ENCODE peak calls at places on chromosomes 5 and 9, in eight cellular contexts. One of them, this sample, is unnamed.

GRCh38 chr5:176889321-176890280 is 9.5 kb downstream of the HK3 start:
- DNase-seq in BJ: no peak
- DNase-seq in HL-60: no peak
- DNase-seq in LoVo: no peak
- DNase-seq in CD4-positive, CD25-positive, alpha-beta regulatory T cell: no peak
- DNase-seq in activated T-cell treated with anti-CD3 and anti-CD28 coated beads, Interleukin-2, amount 50 U/mL, for 4 hours: no peak
- DNase-seq in activated gamma-delta T cell: no peak
- DNase-seq in HEK293T: no peak
- DNase-seq in this sample: no peak

GRCh38 chr5:119409235-119409815 is 43.0 kb upstream of the HSD17B4 start:
- DNase-seq in BJ: no peak
- DNase-seq in HL-60: no peak
- DNase-seq in LoVo: no peak
- DNase-seq in CD4-positive, CD25-positive, alpha-beta regulatory T cell: peak; percentile 63
- DNase-seq in activated T-cell treated with anti-CD3 and anti-CD28 coated beads, Interleukin-2, amount 50 U/mL, for 4 hours: no peak
- DNase-seq in activated gamma-delta T cell: no peak
- DNase-seq in HEK293T: no peak
- DNase-seq in this sample: no peak

GRCh38 chr9:12604154-12604825 is 88.9 kb upstream of the TYRP1 start:
- DNase-seq in BJ: no peak
- DNase-seq in HL-60: no peak
- DNase-seq in LoVo: peak; percentile 38
- DNase-seq in CD4-positive, CD25-positive, alpha-beta regulatory T cell: no peak
- DNase-seq in activated T-cell treated with anti-CD3 and anti-CD28 coated beads, Interleukin-2, amount 50 U/mL, for 4 hours: no peak
- DNase-seq in activated gamma-delta T cell: no peak
- DNase-seq in HEK293T: peak; percentile 3
- DNase-seq in this sample: no peak

GRCh38 chr5:126027149-126027548 is 396.1 kb upstream of the GRAMD2B start:
- DNase-seq in BJ: no peak
- DNase-seq in HL-60: no peak
- DNase-seq in LoVo: no peak
- DNase-seq in CD4-positive, CD25-positive, alpha-beta regulatory T cell: no peak
- DNase-seq in activated T-cell treated with anti-CD3 and anti-CD28 coated beads, Interleukin-2, amount 50 U/mL, for 4 hours: no peak
- DNase-seq in activated gamma-delta T cell: no peak
- DNase-seq in HEK293T: no peak
- DNase-seq in this sample: no peak

GRCh38 chr9:97744710-97745708 is 47.9 kb upstream of the XPA start:
- DNase-seq in BJ: no peak
- DNase-seq in HL-60: no peak
- DNase-seq in LoVo: no peak
- DNase-seq in CD4-positive, CD25-positive, alpha-beta regulatory T cell: no peak
- DNase-seq in activated T-cell treated with anti-CD3 and anti-CD28 coated beads, Interleukin-2, amount 50 U/mL, for 4 hours: no peak
- DNase-seq in activated gamma-delta T cell: no peak
- DNase-seq in HEK293T: no peak
- DNase-seq in this sample: no peak

GRCh38 chr5:111655169-111655924 is 101.6 kb downstream of the NREP start:
- DNase-seq in BJ: peak; percentile 27
- DNase-seq in HL-60: no peak
- DNase-seq in LoVo: no peak
- DNase-seq in CD4-positive, CD25-positive, alpha-beta regulatory T cell: no peak
- DNase-seq in activated T-cell treated with anti-CD3 and anti-CD28 coated beads, Interleukin-2, amount 50 U/mL, for 4 hours: no peak
- DNase-seq in activated gamma-delta T cell: no peak
- DNase-seq in HEK293T: no peak
- DNase-seq in this sample: no peak

GRCh38 chr9:15211160-15211993 is 95.6 kb downstream of the TTC39B start:
- DNase-seq in BJ: peak; percentile 14
- DNase-seq in HL-60: peak; percentile 6
- DNase-seq in LoVo: peak; percentile 61
- DNase-seq in CD4-positive, CD25-positive, alpha-beta regulatory T cell: peak; percentile 75
- DNase-seq in activated T-cell treated with anti-CD3 and anti-CD28 coated beads, Interleukin-2, amount 50 U/mL, for 4 hours: peak; percentile 49
- DNase-seq in activated gamma-delta T cell: no peak
- DNase-seq in HEK293T: peak; percentile 45
- DNase-seq in this sample: peak; percentile 51

GRCh38 chr5:91436241-91436640 is 53.1 kb upstream of the ARRDC3 start:
- DNase-seq in BJ: no peak
- DNase-seq in HL-60: no peak
- DNase-seq in LoVo: no peak
- DNase-seq in CD4-positive, CD25-positive, alpha-beta regulatory T cell: no peak
- DNase-seq in activated T-cell treated with anti-CD3 and anti-CD28 coated beads, Interleukin-2, amount 50 U/mL, for 4 hours: no peak
- DNase-seq in activated gamma-delta T cell: no peak
- DNase-seq in HEK293T: no peak
- DNase-seq in this sample: no peak

GRCh38 chr5:138650196-138650595 is 75.0 kb upstream of the HSPA9 start:
- DNase-seq in BJ: no peak
- DNase-seq in HL-60: no peak
- DNase-seq in LoVo: no peak
- DNase-seq in CD4-positive, CD25-positive, alpha-beta regulatory T cell: no peak
- DNase-seq in activated T-cell treated with anti-CD3 and anti-CD28 coated beads, Interleukin-2, amount 50 U/mL, for 4 hours: no peak
- DNase-seq in activated gamma-delta T cell: no peak
- DNase-seq in HEK293T: no peak
- DNase-seq in this sample: no peak

GRCh38 chr5:38780950-38781349 is 64.9 kb upstream of the OSMR start:
- DNase-seq in BJ: no peak
- DNase-seq in HL-60: no peak
- DNase-seq in LoVo: peak; percentile 21
- DNase-seq in CD4-positive, CD25-positive, alpha-beta regulatory T cell: no peak
- DNase-seq in activated T-cell treated with anti-CD3 and anti-CD28 coated beads, Interleukin-2, amount 50 U/mL, for 4 hours: no peak
- DNase-seq in activated gamma-delta T cell: no peak
- DNase-seq in HEK293T: no peak
- DNase-seq in this sample: peak; percentile 26

GRCh38 chr5:98904786-98905185 is 24.0 kb downstream of the CHD1 start:
- DNase-seq in BJ: no peak
- DNase-seq in HL-60: no peak
- DNase-seq in LoVo: no peak
- DNase-seq in CD4-positive, CD25-positive, alpha-beta regulatory T cell: no peak
- DNase-seq in activated T-cell treated with anti-CD3 and anti-CD28 coated beads, Interleukin-2, amount 50 U/mL, for 4 hours: no peak
- DNase-seq in activated gamma-delta T cell: no peak
- DNase-seq in HEK293T: no peak
- DNase-seq in this sample: no peak

GRCh38 chr5:152113401-152113800 is 188.8 kb upstream of the GLRA1 start:
- DNase-seq in BJ: no peak
- DNase-seq in HL-60: no peak
- DNase-seq in LoVo: peak; percentile 6
- DNase-seq in CD4-positive, CD25-positive, alpha-beta regulatory T cell: peak; percentile 33
- DNase-seq in activated T-cell treated with anti-CD3 and anti-CD28 coated beads, Interleukin-2, amount 50 U/mL, for 4 hours: no peak
- DNase-seq in activated gamma-delta T cell: no peak
- DNase-seq in HEK293T: no peak
- DNase-seq in this sample: no peak

GRCh38 chr5:158639876-158640570 is 459.7 kb downstream of the EBF1 start:
- DNase-seq in BJ: no peak
- DNase-seq in HL-60: no peak
- DNase-seq in LoVo: no peak
- DNase-seq in CD4-positive, CD25-positive, alpha-beta regulatory T cell: no peak
- DNase-seq in activated T-cell treated with anti-CD3 and anti-CD28 coated beads, Interleukin-2, amount 50 U/mL, for 4 hours: no peak
- DNase-seq in activated gamma-delta T cell: no peak
- DNase-seq in HEK293T: no peak
- DNase-seq in this sample: no peak

GRCh38 chr9:76873056-76873792 is 32.7 kb downstream of the PRUNE2 start:
- DNase-seq in BJ: no peak
- DNase-seq in HL-60: no peak
- DNase-seq in LoVo: no peak
- DNase-seq in CD4-positive, CD25-positive, alpha-beta regulatory T cell: no peak
- DNase-seq in activated T-cell treated with anti-CD3 and anti-CD28 coated beads, Interleukin-2, amount 50 U/mL, for 4 hours: no peak
- DNase-seq in activated gamma-delta T cell: no peak
- DNase-seq in HEK293T: no peak
- DNase-seq in this sample: peak; percentile 51

GRCh38 chr9:108443741-108444140 is 412.0 kb downstream of the ACTL7B start:
- DNase-seq in BJ: peak; percentile 41
- DNase-seq in HL-60: no peak
- DNase-seq in LoVo: no peak
- DNase-seq in CD4-positive, CD25-positive, alpha-beta regulatory T cell: no peak
- DNase-seq in activated T-cell treated with anti-CD3 and anti-CD28 coated beads, Interleukin-2, amount 50 U/mL, for 4 hours: no peak
- DNase-seq in activated gamma-delta T cell: no peak
- DNase-seq in HEK293T: no peak
- DNase-seq in this sample: no peak

GRCh38 chr5:39775458-39776365 is 350.9 kb upstream of the DAB2 start:
- DNase-seq in BJ: peak; percentile 32
- DNase-seq in HL-60: no peak
- DNase-seq in LoVo: no peak
- DNase-seq in CD4-positive, CD25-positive, alpha-beta regulatory T cell: no peak
- DNase-seq in activated T-cell treated with anti-CD3 and anti-CD28 coated beads, Interleukin-2, amount 50 U/mL, for 4 hours: no peak
- DNase-seq in activated gamma-delta T cell: no peak
- DNase-seq in HEK293T: no peak
- DNase-seq in this sample: no peak

GRCh38 chr5:107424461-107424860 is 246.3 kb downstream of the EFNA5 start:
- DNase-seq in BJ: no peak
- DNase-seq in HL-60: no peak
- DNase-seq in LoVo: no peak
- DNase-seq in CD4-positive, CD25-positive, alpha-beta regulatory T cell: no peak
- DNase-seq in activated T-cell treated with anti-CD3 and anti-CD28 coated beads, Interleukin-2, amount 50 U/mL, for 4 hours: no peak
- DNase-seq in activated gamma-delta T cell: no peak
- DNase-seq in HEK293T: no peak
- DNase-seq in this sample: no peak

GRCh38 chr5:67203701-67204074 is 7.1 kb upstream of the CD180 start:
- DNase-seq in BJ: no peak
- DNase-seq in HL-60: no peak
- DNase-seq in LoVo: no peak
- DNase-seq in CD4-positive, CD25-positive, alpha-beta regulatory T cell: no peak
- DNase-seq in activated T-cell treated with anti-CD3 and anti-CD28 coated beads, Interleukin-2, amount 50 U/mL, for 4 hours: no peak
- DNase-seq in activated gamma-delta T cell: no peak
- DNase-seq in HEK293T: no peak
- DNase-seq in this sample: no peak

GRCh38 chr5:53418844-53419243 is 61.6 kb upstream of the FST start:
- DNase-seq in BJ: peak; percentile 99
- DNase-seq in HL-60: no peak
- DNase-seq in LoVo: no peak
- DNase-seq in CD4-positive, CD25-positive, alpha-beta regulatory T cell: no peak
- DNase-seq in activated T-cell treated with anti-CD3 and anti-CD28 coated beads, Interleukin-2, amount 50 U/mL, for 4 hours: no peak
- DNase-seq in activated gamma-delta T cell: no peak
- DNase-seq in HEK293T: no peak
- DNase-seq in this sample: no peak